ENCODE peak calls at places on chromosome 14, in nine cellular contexts. Q is SK-N-SH, L is PC-3, A is OCI-LY7, O is hepatocyte, J is MM.1S, Z is HCT116, W is GM23248, C is neural progenitor cell. B is an unnamed sample.
A peak's percentile ranks its signal among the peaks of the same experiment; 100 is the strongest.

GRCh38 chr14:104590240-104590965 is 10.8 kb downstream of the C14orf180 start:
- DNase-seq in Q (no peak), L (no peak), A (no peak), O (no peak), J (no peak), Z (no peak), W (no peak), C (no peak), B (no peak)

GRCh38 chr14:23306412-23307145 is at the start of gene BCL2L2:
- DNase-seq in Q (peak; percentile 91), L (peak; percentile 87), A (peak; percentile 74), O (peak; percentile 96), J (no peak), Z (peak; percentile 76), W (peak; percentile 94), C (peak; percentile 96), B (peak; percentile 97)

GRCh38 chr14:29216316-29216715 is 449.7 kb downstream of the FOXG1 start:
- DNase-seq in Q (no peak), L (no peak), A (no peak), O (no peak), J (no peak), Z (no peak), W (no peak), C (no peak), B (no peak)

GRCh38 chr14:72177246-72177645 is 245.0 kb downstream of the RGS6 start:
- DNase-seq in Q (no peak), L (no peak), A (no peak), O (no peak), J (no peak), Z (no peak), W (no peak), C (no peak), B (no peak)

GRCh38 chr14:76786556-76786955 is 25.3 kb downstream of the VASH1 start:
- DNase-seq in Q (no peak), L (no peak), A (no peak), O (no peak), J (no peak), Z (no peak), W (no peak), C (no peak), B (no peak)

GRCh38 chr14:90532826-90533525 is 136.1 kb downstream of the CALM1 start:
- DNase-seq in Q (peak; percentile 15), L (no peak), A (no peak), O (no peak), J (no peak), Z (no peak), W (no peak), C (no peak), B (no peak)

GRCh38 chr14:33714527-33715222 is 236.2 kb downstream of the EGLN3 start:
- DNase-seq in Q (peak; percentile 33), L (peak; percentile 43), A (no peak), O (no peak), J (no peak), Z (no peak), W (peak; percentile 53), C (no peak), B (no peak)

GRCh38 chr14:93017341-93017797 is 94.4 kb downstream of the CHGA start:
- DNase-seq in Q (no peak), L (no peak), A (no peak), O (no peak), J (no peak), Z (no peak), W (no peak), C (no peak), B (no peak)

GRCh38 chr14:106530423-106531107 is 1004.2 kb downstream of the TMEM121 start:
- DNase-seq in Q (no peak), L (no peak), A (peak; percentile 21), O (no peak), J (peak; percentile 90), Z (no peak), W (no peak), C (no peak), B (peak; percentile 15)
- TF ChIP-seq EZH2phosphoT487 in Q (no peak), L (no peak), A (no peak), O (no peak), J (no peak), Z (no peak), W (no peak), C (no peak), B (no peak)

GRCh38 chr14:68473050-68473449 is 319.8 kb downstream of the ZFP36L1 start:
- DNase-seq in Q (no peak), L (no peak), A (peak; percentile 14), O (no peak), J (no peak), Z (no peak), W (no peak), C (no peak), B (no peak)

GRCh38 chr14:68470361-68470760 is 322.5 kb downstream of the ZFP36L1 start:
- DNase-seq in Q (no peak), L (no peak), A (no peak), O (no peak), J (no peak), Z (no peak), W (peak; percentile 52), C (no peak), B (no peak)

GRCh38 chr14:68469208-68469713 is 323.6 kb downstream of the ZFP36L1 start:
- DNase-seq in Q (no peak), L (no peak), A (no peak), O (no peak), J (no peak), Z (no peak), W (no peak), C (no peak), B (no peak)

GRCh38 chr14:68471964-68472508 is 320.8 kb downstream of the ZFP36L1 start:
- DNase-seq in Q (no peak), L (no peak), A (peak; percentile 31), O (no peak), J (no peak), Z (no peak), W (no peak), C (no peak), B (peak; percentile 20)

DNA sequence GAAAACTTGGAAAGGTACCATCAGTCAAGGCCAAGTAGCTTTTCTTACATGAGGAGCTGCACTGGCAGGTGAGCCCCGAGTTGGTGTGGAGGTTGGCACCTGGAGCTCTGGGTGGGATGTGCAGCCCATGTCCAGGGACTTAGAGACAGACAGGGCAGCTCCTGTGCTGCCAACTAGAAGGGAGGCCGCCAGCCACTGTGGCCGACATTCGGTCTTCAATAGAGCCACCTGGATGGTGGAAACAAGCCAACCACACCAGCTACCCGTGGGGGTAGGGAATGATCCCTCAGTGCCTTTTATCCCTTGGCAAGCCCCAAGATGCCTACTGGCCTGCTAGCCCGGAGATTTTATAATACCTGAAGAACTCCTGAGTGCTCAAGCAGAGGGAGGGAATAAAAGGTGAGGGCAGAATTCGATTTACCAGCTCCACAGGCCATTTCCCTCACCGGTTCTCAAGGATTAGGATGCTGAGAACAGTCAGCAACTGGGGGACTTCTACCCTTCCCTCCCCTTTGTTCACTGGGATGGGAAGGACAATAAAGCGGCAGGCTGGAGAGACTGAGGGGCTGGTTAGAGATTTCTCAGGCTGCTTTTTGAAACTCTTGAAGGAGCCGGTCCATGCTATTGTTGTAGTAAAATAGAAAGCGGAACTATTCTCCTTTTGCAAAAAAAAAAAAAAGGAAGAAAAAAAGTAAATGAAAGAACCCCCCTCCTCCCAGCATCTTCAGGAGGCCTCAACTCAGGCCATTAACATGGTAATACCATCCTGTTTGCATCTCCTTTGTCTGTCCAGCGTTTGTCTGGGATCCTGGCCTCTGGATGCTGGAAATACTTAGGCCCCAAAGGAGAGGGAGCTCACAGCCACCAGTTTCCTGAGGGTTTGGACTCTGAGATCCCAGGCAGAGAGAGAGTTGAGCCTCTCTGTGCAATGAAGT is 321.6 kb downstream of the ZFP36L1 start:
- DNase-seq in Q (no peak), L (no peak), A (peak; percentile 81), O (no peak), J (no peak), Z (no peak), W (no peak), C (peak; percentile 88), B (peak; percentile 92)
- TF ChIP-seq EZH2phosphoT487 in Q (no peak), L (no peak), A (no peak), O (no peak), J (no peak), Z (no peak), W (no peak), C (no peak), B (no peak)

DNA sequence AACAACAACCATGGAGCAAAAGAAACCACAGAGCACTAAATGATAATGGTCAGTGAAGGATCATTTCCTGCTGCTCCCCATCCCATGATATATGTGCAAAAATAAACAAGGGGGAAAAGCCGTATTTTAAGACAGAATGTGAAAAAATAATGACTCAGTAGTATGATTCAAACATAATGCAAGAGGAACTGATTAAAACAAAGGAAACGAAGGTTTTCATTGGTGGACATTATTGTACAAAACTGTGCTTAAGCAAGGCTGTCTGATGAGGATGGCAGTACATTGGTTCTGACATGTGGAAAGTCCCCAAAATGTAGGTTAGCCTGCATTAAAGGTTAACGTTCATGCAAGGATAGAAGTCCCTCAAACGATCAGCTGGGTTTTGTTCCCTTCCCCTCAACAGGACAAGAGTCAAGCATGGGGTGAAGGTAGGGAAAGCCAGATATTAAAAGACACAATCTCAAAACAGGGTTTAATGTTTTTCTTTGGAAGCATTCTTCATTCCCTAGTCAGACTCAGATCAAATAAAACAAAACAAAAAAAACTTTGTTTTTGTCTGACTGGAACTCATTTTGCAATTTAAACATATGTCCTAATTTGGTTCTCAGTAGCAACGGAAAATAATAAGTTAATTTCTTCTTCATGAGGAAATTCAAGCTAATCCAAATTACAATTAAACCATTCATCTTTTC is 26.2 kb upstream of the PTGDR start:
- DNase-seq in Q (no peak), L (peak; percentile 43), A (no peak), O (no peak), J (no peak), Z (no peak), W (peak; percentile 87), C (no peak), B (no peak)
- TF ChIP-seq EZH2phosphoT487 in Q (no peak), L (no peak), A (no peak), O (no peak), J (no peak), Z (no peak), W (no peak), C (no peak), B (no peak)

GRCh38 chr14:101891471-101891870 is 72.9 kb upstream of the DYNC1H1 start:
- DNase-seq in Q (no peak), L (no peak), A (no peak), O (no peak), J (no peak), Z (no peak), W (no peak), C (no peak), B (no peak)

GRCh38 chr14:101889366-101889765 is 75.0 kb upstream of the DYNC1H1 start:
- DNase-seq in Q (no peak), L (no peak), A (no peak), O (no peak), J (no peak), Z (no peak), W (no peak), C (no peak), B (no peak)

GRCh38 chr14:101887219-101887618 is 77.2 kb upstream of the DYNC1H1 start:
- DNase-seq in Q (no peak), L (no peak), A (no peak), O (no peak), J (no peak), Z (no peak), W (no peak), C (no peak), B (no peak)

GRCh38 chr14:101888182-101888581 is 76.2 kb upstream of the DYNC1H1 start:
- DNase-seq in Q (no peak), L (no peak), A (no peak), O (no peak), J (no peak), Z (no peak), W (no peak), C (no peak), B (no peak)

DNA sequence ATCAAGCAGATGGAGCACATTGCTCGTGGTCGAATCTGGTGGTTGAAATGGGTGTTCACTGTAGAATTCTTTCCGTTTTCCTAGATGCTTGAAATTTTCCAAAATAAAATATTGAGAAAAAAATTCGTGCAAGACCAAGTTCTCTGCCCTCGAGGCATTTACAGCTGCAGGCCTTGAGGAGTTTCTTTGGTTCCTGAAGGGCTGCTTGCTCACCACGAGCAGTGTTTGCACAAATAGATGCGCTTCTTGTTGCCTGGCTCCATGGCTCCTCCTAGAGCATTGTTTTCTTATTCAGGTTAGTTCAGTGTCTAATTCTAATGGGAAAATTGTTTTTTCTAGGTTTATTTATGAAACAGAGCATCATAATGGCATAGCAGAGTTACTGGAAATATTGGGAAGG is 74.5 kb upstream of the DYNC1H1 start:
- DNase-seq in Q (no peak), L (peak; percentile 27), A (peak; percentile 39), O (no peak), J (no peak), Z (no peak), W (peak; percentile 29), C (no peak), B (no peak)
- TF ChIP-seq EZH2phosphoT487 in Q (no peak), L (no peak), A (no peak), O (no peak), J (no peak), Z (no peak), W (no peak), C (no peak), B (no peak)